ENCODE peak calls at places on chromosomes 5 and 9, in five cellular contexts. L, D, A, T and Z are unnamed samples.

GRCh38 chr9:75937859-75938258 is 47.4 kb downstream of the PCSK5 start:
- DNase-seq in L (no peak), T (no peak), D (no peak), A (no peak), Z (no peak)

GRCh38 chr5:80871541-80871961 is 88.6 kb upstream of the RASGRF2 start:
- DNase-seq in D (peak; percentile 75), L (peak; percentile 51), T (no peak), A (no peak), Z (peak; percentile 45)

GRCh38 chr9:91884746-91885687 is 65.0 kb downstream of the ROR2 start:
- DNase-seq in T (no peak), L (no peak), D (peak; percentile 77), A (no peak), Z (no peak)

GRCh38 chr5:152271420-152271819 is 133.7 kb downstream of the NMUR2 start:
- DNase-seq in L (no peak), T (no peak), D (peak; percentile 16), A (peak; percentile 20), Z (no peak)

GRCh38 chr5:6383376-6383775 is 5.0 kb upstream of the MED10 start:
- DNase-seq in T (no peak), A (no peak), L (no peak), D (no peak), Z (no peak)

GRCh38 chr5:37838152-37838932 is 1.5 kb downstream of the GDNF start:
- DNase-seq in A (no peak), T (no peak), L (peak; percentile 28), D (peak; percentile 67), Z (peak; percentile 60)

GRCh38 chr5:86716121-86716520 is 98.4 kb downstream of the COX7C start:
- DNase-seq in D (no peak), T (no peak), A (no peak), L (no peak), Z (no peak)

GRCh38 chr5:15241216-15241821 is 258.7 kb upstream of the FBXL7 start:
- DNase-seq in T (no peak), L (no peak), D (no peak), A (no peak), Z (no peak)

GRCh38 chr5:50667653-50668403 is 1.4 kb downstream of the PARP8 start:
- DNase-seq in L (peak; percentile 10), A (no peak), D (peak; percentile 71), T (peak; percentile 44), Z (peak; percentile 65)

GRCh38 chr9:130290353-130291181 is 25.0 kb downstream of the HMCN2 start:
- DNase-seq in A (no peak), D (no peak), T (peak; percentile 43), L (no peak), Z (no peak)

GRCh38 chr9:133204335-133204992 is 4.6 kb downstream of the OBP2B start:
- DNase-seq in A (no peak), D (no peak), L (no peak), T (no peak), Z (no peak)

GRCh38 chr5:181176258-181176952 is 28.6 kb downstream of the TRIM7 start:
- DNase-seq in D (no peak), T (no peak), A (no peak), L (no peak), Z (no peak)

GRCh38 chr9:137891588-137892423 is 14.2 kb downstream of the CACNA1B start:
- DNase-seq in T (no peak), A (no peak), L (no peak), D (no peak), Z (no peak)

GRCh38 chr5:131987251-131987650 is 24.2 kb downstream of the ACSL6 start:
- DNase-seq in A (no peak), L (no peak), D (no peak), T (no peak), Z (no peak)

GRCh38 chr9:36597412-36598178 is 24.9 kb downstream of the MELK start:
- DNase-seq in T (no peak), L (peak; percentile 54), D (peak; percentile 52), A (peak; percentile 10), Z (peak; percentile 63)

GRCh38 chr9:96331236-96331947 is 29.4 kb upstream of the HSD17B3 start:
- DNase-seq in D (peak; percentile 46), T (no peak), A (no peak), L (peak; percentile 8), Z (no peak)

GRCh38 chr5:52876456-52876855 is 88.7 kb downstream of the ITGA1 start:
- DNase-seq in T (no peak), A (no peak), L (no peak), D (no peak), Z (no peak)

GRCh38 chr5:32586251-32586642 is 890 bp downstream of the SUB1 start:
- DNase-seq in D (no peak), T (no peak), A (no peak), L (no peak), Z (no peak)

GRCh38 chr9:115717711-115718173 is 435.8 kb upstream of the PAPPA start:
- DNase-seq in L (peak; percentile 45), A (no peak), T (no peak), D (peak; percentile 83), Z (peak; percentile 5)

GRCh38 chr5:109866051-109866450 is 176.3 kb downstream of the MAN2A1 start:
- DNase-seq in A (no peak), D (peak; percentile 80), T (no peak), L (no peak), Z (no peak)

GRCh38 chr5:67166886-67167285 is 29.7 kb downstream of the CD180 start:
- DNase-seq in L (no peak), D (no peak), A (no peak), T (no peak), Z (no peak)

GRCh38 chr5:58407042-58407709 is 52.7 kb downstream of the PLK2 start:
- DNase-seq in A (no peak), D (peak; percentile 78), L (peak; percentile 69), T (no peak), Z (peak; percentile 50)

GRCh38 chr5:178234753-178235599 is 2.4 kb upstream of the PHYKPL start:
- DNase-seq in A (peak; percentile 48), T (peak; percentile 63), D (peak; percentile 68), L (no peak), Z (peak; percentile 85)

GRCh38 chr9:109035684-109036423 is 22.6 kb upstream of the CTNNAL1 start:
- DNase-seq in T (peak; percentile 39), A (no peak), D (peak; percentile 90), L (peak; percentile 87), Z (peak; percentile 61)

GRCh38 chr5:122187426-122187825 is 58.1 kb downstream of the ZNF474 start:
- DNase-seq in T (no peak), D (no peak), L (no peak), A (no peak), Z (no peak)

GRCh38 chr9:2285411-2285810 is 270.3 kb downstream of the SMARCA2 start:
- DNase-seq in T (no peak), D (no peak), A (no peak), L (no peak), Z (no peak)

GRCh38 chr5:176843673-176844072 is 33.3 kb downstream of the UNC5A start:
- DNase-seq in T (no peak), L (no peak), A (no peak), D (no peak), Z (no peak)

GRCh38 chr9:81737871-81738507 is 48.6 kb upstream of the TLE1 start:
- DNase-seq in T (peak; percentile 37), A (no peak), L (peak; percentile 87), D (peak; percentile 93), Z (peak; percentile 82)

GRCh38 chr5:143154495-143155375 is 248.8 kb downstream of the NR3C1 start:
- DNase-seq in L (no peak), T (no peak), D (peak; percentile 70), A (no peak), Z (no peak)

GRCh38 chr9:104087894-104088293 is 6.2 kb upstream of the SMC2 start:
- DNase-seq in L (no peak), T (no peak), A (no peak), D (no peak), Z (no peak)

GRCh38 chr5:124806026-124806856 is 59.8 kb upstream of the ZNF608 start:
- DNase-seq in A (peak; percentile 98), T (no peak), L (peak; percentile 66), D (peak; percentile 36), Z (peak; percentile 30)

GRCh38 chr9:14547245-14548060 is 145.8 kb downstream of the ZDHHC21 start:
- DNase-seq in A (no peak), D (no peak), T (no peak), L (no peak), Z (no peak)

GRCh38 chr5:136123236-136123768 is 9.3 kb upstream of the SMAD5 start:
- DNase-seq in T (no peak), L (peak; percentile 7), A (no peak), D (no peak), Z (no peak)

GRCh38 chr9:4155224-4156026 is 144.4 kb downstream of the GLIS3 start:
- DNase-seq in D (no peak), A (no peak), L (no peak), T (no peak), Z (no peak)

GRCh38 chr5:142110046-142110531 is 1.5 kb downstream of the NDFIP1 start:
- DNase-seq in A (peak; percentile 30), D (peak; percentile 31), L (peak; percentile 35), T (peak; percentile 54), Z (peak; percentile 56)

GRCh38 chr9:124752967-124753366 is 18.1 kb downstream of the NR6A1 start:
- DNase-seq in L (no peak), T (no peak), D (peak; percentile 78), A (no peak), Z (peak; percentile 44)